ENCODE peak calls at places on chromosome 22, in eight cellular contexts. K, W, B, I, E, X, Q and L are unnamed samples.

GRCh38 chr22:50726643-50727340 is 11.2 kb upstream of the ACR start:
- DNase-seq in Q (no peak), B (no peak), E (no peak), I (no peak), W (no peak), K (no peak), X (peak; percentile 51), L (no peak)

GRCh38 chr22:32204856-32205722 is at the start of gene RFPL2:
- DNase-seq in I (peak; percentile 72), X (peak; percentile 92), B (no peak), Q (peak; percentile 15), E (no peak), W (no peak), K (peak; percentile 74), L (no peak)

GRCh38 chr22:22038178-22038880 is 55.7 kb upstream of the TOP3B start:
- DNase-seq in I (peak; percentile 53), X (no peak), Q (no peak), W (no peak), E (no peak), B (no peak), K (no peak), L (no peak)

GRCh38 chr22:18994780-18995711 is 59.0 kb upstream of the PRODH start:
- DNase-seq in W (no peak), K (peak; percentile 12), E (no peak), B (no peak), Q (no peak), X (peak; percentile 37), I (no peak), L (peak; percentile 60)

GRCh38 chr22:41561788-41562187 is 978 bp downstream of the CSDC2 start:
- DNase-seq in I (no peak), Q (no peak), W (peak; percentile 47), E (no peak), B (no peak), X (no peak), K (no peak), L (no peak)

GRCh38 chr22:37896181-37896592 is 9.9 kb upstream of the MICALL1 start:
- DNase-seq in B (peak; percentile 67), K (no peak), Q (no peak), E (no peak), W (no peak), I (no peak), X (peak; percentile 43), L (no peak)

GRCh38 chr22:47210112-47210657 is 447.7 kb downstream of the TBC1D22A start:
- DNase-seq in Q (no peak), X (no peak), I (no peak), E (no peak), K (no peak), B (no peak), W (no peak), L (peak; percentile 6)

GRCh38 chr22:37229012-37229804 is 14.9 kb downstream of the RAC2 start:
- DNase-seq in B (no peak), E (no peak), Q (no peak), I (no peak), K (no peak), W (no peak), X (no peak), L (peak; percentile 72)

GRCh38 chr22:27603823-27604190 is 197.7 kb downstream of the MN1 start:
- DNase-seq in B (no peak), I (no peak), K (no peak), E (no peak), Q (no peak), X (peak; percentile 47), W (no peak), L (no peak)

GRCh38 chr22:18056161-18056666 is 21.6 kb upstream of the PEX26 start:
- DNase-seq in K (peak; percentile 48), Q (peak; percentile 63), E (no peak), B (no peak), X (no peak), W (no peak), I (no peak), L (no peak)

GRCh38 chr22:48936391-48936790 is 891.3 kb downstream of the BRD1 start:
- DNase-seq in E (no peak), X (no peak), Q (no peak), K (no peak), I (no peak), W (no peak), B (no peak), L (no peak)

GRCh38 chr22:29102300-29102699 is 29.5 kb downstream of the KREMEN1 start:
- DNase-seq in K (no peak), B (no peak), Q (no peak), W (no peak), I (no peak), E (no peak), X (no peak), L (no peak)